ENCODE peak calls at places on chromosomes 4 and X, in ten cellular contexts. W is tibial nerve; Q is kidney tubule cell; J is aorta; G is cardiac muscle cell; D is stimulated activated naive CD4-positive, alpha-beta T cell; I is cardiac fibroblast; C is OCI-M1; M is stimulated activated CD4-positive, alpha-beta T cell treated with anti-CD3 and anti-CD28 coated beads, Interleukin-1b, Interleukin-23, amount 100 ng/mL, for 24 hours; U is M059J. K is an unnamed sample.

GRCh38 chr4:7964890-7965662 is 25.4 kb upstream of the AFAP1 start:
- DNase-seq in W (peak), Q (peak), J (no peak), G (peak), D (peak), I (peak), C (no peak), M (no peak), U (no peak), K (no peak)

GRCh38 chrX:103629295-103630170 is 758 bp downstream of the TCEAL1 start:
- DNase-seq in W (peak), Q (peak), J (peak), G (peak), D (peak), I (peak), C (peak), M (no peak), U (peak), K (peak)

GRCh38 chr4:143420227-143420626 is 83.6 kb downstream of the GAB1 start:
- DNase-seq in W (no peak), Q (no peak), J (no peak), G (no peak), D (no peak), I (no peak), C (no peak), M (no peak), U (peak), K (no peak)

GRCh38 chr4:89929425-89930272 is 35.0 kb downstream of the MMRN1 start:
- DNase-seq in W (no peak), Q (peak), J (no peak), G (no peak), D (no peak), I (no peak), C (no peak), M (no peak), U (peak), K (no peak)

GRCh38 chr4:158667651-158668198 is 4.0 kb downstream of the C4orf46 start:
- DNase-seq in W (no peak), Q (peak), J (no peak), G (peak), D (peak), I (peak), C (peak), M (no peak), U (peak), K (no peak)

GRCh38 chr4:85603437-85604336 is 128.7 kb downstream of the ARHGAP24 start:
- DNase-seq in W (no peak), Q (no peak), J (no peak), G (peak), D (no peak), I (peak), C (no peak), M (no peak), U (no peak), K (no peak)

GRCh38 chrX:153625271-153626024 is 21.6 kb upstream of the DUSP9 start:
- DNase-seq in W (no peak), Q (no peak), J (peak), G (no peak), D (no peak), I (no peak), C (no peak), M (no peak), U (no peak), K (no peak)

GRCh38 chr4:151641167-151641566 is 119.6 kb downstream of the GATB start:
- DNase-seq in W (no peak), Q (peak), J (no peak), G (peak), D (no peak), I (peak), C (peak), M (no peak), U (peak), K (peak)

GRCh38 chrX:3257471-3257870 is 89.0 kb downstream of the MXRA5 start:
- DNase-seq in W (no peak), Q (no peak), J (no peak), G (no peak), D (no peak), I (no peak), C (no peak), M (no peak), U (peak), K (no peak)

GRCh38 chrX:134239016-134239415 is 2.0 kb downstream of the CCDC160 start:
- DNase-seq in W (no peak), Q (no peak), J (no peak), G (no peak), D (no peak), I (no peak), C (no peak), M (no peak), U (no peak), K (no peak)

GRCh38 chr4:8127051-8127798 is 31.4 kb downstream of the ABLIM2 start:
- DNase-seq in W (no peak), Q (no peak), J (no peak), G (no peak), D (no peak), I (no peak), C (no peak), M (no peak), U (no peak), K (no peak)

GRCh38 chr4:94974773-94975172 is 217.0 kb downstream of the BMPR1B start:
- DNase-seq in W (no peak), Q (peak), J (no peak), G (peak), D (no peak), I (peak), C (no peak), M (no peak), U (peak), K (no peak)

GRCh38 chr4:25860586-25861421 is 2.0 kb downstream of the SEL1L3 start:
- DNase-seq in W (no peak), Q (no peak), J (no peak), G (peak), D (no peak), I (peak), C (peak), M (no peak), U (no peak), K (no peak)

GRCh38 chr4:148170408-148171385 is 271.5 kb downstream of the NR3C2 start:
- DNase-seq in W (no peak), Q (peak), J (no peak), G (no peak), D (no peak), I (no peak), C (no peak), M (no peak), U (no peak), K (no peak)

GRCh38 chr4:125433453-125433852 is 118.7 kb downstream of the FAT4 start:
- DNase-seq in W (no peak), Q (no peak), J (no peak), G (peak), D (no peak), I (peak), C (no peak), M (no peak), U (peak), K (no peak)

GRCh38 chr4:21097026-21097425 is 396.8 kb downstream of the PACRGL start:
- DNase-seq in W (no peak), Q (no peak), J (no peak), G (no peak), D (no peak), I (no peak), C (no peak), M (no peak), U (peak), K (no peak)

GRCh38 chr4:38310446-38311043 is 350.3 kb downstream of the PTTG2 start:
- DNase-seq in W (no peak), Q (peak), J (no peak), G (no peak), D (peak), I (no peak), C (peak), M (peak), U (peak), K (no peak)

GRCh38 chr4:172709376-172709775 is 459.2 kb upstream of the GALNT7 start:
- DNase-seq in W (no peak), Q (no peak), J (no peak), G (no peak), D (no peak), I (no peak), C (no peak), M (no peak), U (no peak), K (no peak)

GRCh38 chr4:158282252-158282651 is 72.0 kb downstream of the TMEM144 start:
- DNase-seq in W (no peak), Q (no peak), J (no peak), G (peak), D (no peak), I (peak), C (peak), M (no peak), U (peak), K (no peak)

GRCh38 chr4:88166608-88167007 is 8.2 kb upstream of the ABCG2 start:
- DNase-seq in W (no peak), Q (no peak), J (no peak), G (no peak), D (no peak), I (no peak), C (no peak), M (no peak), U (no peak), K (no peak)

GRCh38 chr4:121256346-121256745 is 92.2 kb upstream of the TNIP3 start:
- DNase-seq in W (no peak), Q (peak), J (no peak), G (peak), D (no peak), I (peak), C (no peak), M (no peak), U (peak), K (no peak)

GRCh38 chrX:152641996-152642395 is 4.3 kb downstream of the GABRQ start:
- DNase-seq in W (no peak), Q (peak), J (no peak), G (peak), D (no peak), I (peak), C (peak), M (no peak), U (peak), K (no peak)

GRCh38 chr4:158371158-158371557 is 150.5 kb upstream of the RXFP1 start:
- DNase-seq in W (no peak), Q (no peak), J (no peak), G (peak), D (no peak), I (peak), C (no peak), M (no peak), U (peak), K (no peak)

GRCh38 chr4:6469898-6470501 is 2.4 kb downstream of the PPP2R2C start:
- DNase-seq in W (no peak), Q (no peak), J (no peak), G (no peak), D (no peak), I (no peak), C (no peak), M (no peak), U (no peak), K (no peak)

GRCh38 chr4:123995939-123996338 is 599.3 kb downstream of the SPRY1 start:
- DNase-seq in W (no peak), Q (peak), J (no peak), G (peak), D (no peak), I (peak), C (no peak), M (no peak), U (peak), K (no peak)

GRCh38 chr4:169854090-169854489 is 96.3 kb upstream of the HPF1 start:
- DNase-seq in W (no peak), Q (peak), J (no peak), G (no peak), D (no peak), I (no peak), C (no peak), M (no peak), U (no peak), K (no peak)

GRCh38 chr4:83629945-83630684 is 94.2 kb downstream of the GPAT3 start:
- DNase-seq in W (no peak), Q (peak), J (no peak), G (peak), D (no peak), I (peak), C (peak), M (no peak), U (peak), K (no peak)

GRCh38 chrX:15269618-15270521 is at the start of gene ASB9:
- DNase-seq in W (no peak), Q (peak), J (no peak), G (peak), D (peak), I (peak), C (peak), M (no peak), U (peak), K (peak)

GRCh38 chr4:184400375-184400870 is 73.9 kb downstream of the IRF2 start:
- DNase-seq in W (no peak), Q (peak), J (no peak), G (peak), D (no peak), I (peak), C (no peak), M (no peak), U (peak), K (no peak)

GRCh38 chrX:10634681-10635161 is 14.3 kb upstream of the MID1 start:
- DNase-seq in W (no peak), Q (peak), J (no peak), G (peak), D (no peak), I (peak), C (no peak), M (no peak), U (peak), K (peak)

GRCh38 chrX:150361777-150362351 is 1.3 kb upstream of the MAMLD1 start:
- DNase-seq in W (no peak), Q (peak), J (peak), G (peak), D (peak), I (no peak), C (no peak), M (no peak), U (peak), K (no peak)

GRCh38 chr4:25379591-25379990 is 2.5 kb downstream of the ANAPC4 start:
- DNase-seq in W (no peak), Q (no peak), J (no peak), G (no peak), D (no peak), I (no peak), C (peak), M (no peak), U (no peak), K (no peak)

GRCh38 chr4:104470770-104471169 is 23.9 kb downstream of the CXXC4 start:
- DNase-seq in W (no peak), Q (no peak), J (no peak), G (no peak), D (no peak), I (no peak), C (no peak), M (no peak), U (no peak), K (no peak)

GRCh38 chr4:184416913-184417734 is 57.2 kb downstream of the IRF2 start:
- DNase-seq in W (no peak), Q (no peak), J (no peak), G (peak), D (peak), I (no peak), C (peak), M (no peak), U (peak), K (no peak)

GRCh38 chr4:117135634-117136354 is 50.4 kb upstream of the TRAM1L1 start:
- DNase-seq in W (no peak), Q (peak), J (no peak), G (no peak), D (no peak), I (no peak), C (no peak), M (no peak), U (no peak), K (no peak)

GRCh38 chr4:179762840-179763239 is 2320.6 kb upstream of the AGA start:
- DNase-seq in W (no peak), Q (no peak), J (no peak), G (no peak), D (no peak), I (no peak), C (no peak), M (no peak), U (no peak), K (no peak)

GRCh38 chr4:83010111-83010521 is 507 bp downstream of the LIN54 start:
- DNase-seq in W (no peak), Q (peak), J (no peak), G (peak), D (no peak), I (peak), C (peak), M (no peak), U (peak), K (no peak)

GRCh38 chr4:153518001-153518400 is 51.8 kb downstream of the TMEM131L start:
- DNase-seq in W (no peak), Q (no peak), J (no peak), G (no peak), D (no peak), I (no peak), C (peak), M (no peak), U (no peak), K (no peak)